ENCODE peak calls at places on chromosome 4, in seven cellular contexts. G is H1, B is HepG2, E is HCT116, C is GM12878, Z is IMR-90, O is K562. Y is an unnamed sample.

GRCh38 chr4:58543465-58543864 is 1433.3 kb upstream of the IGFBP7 start:
- DNase-seq in E (no peak), G (no peak), Z (no peak), C (no peak), O (no peak), B (no peak), Y (no peak)

GRCh38 chr4:1512081-1512737 is 106.0 kb upstream of the NKX1-1 start:
- DNase-seq in B (no peak), O (no peak), C (no peak), G (no peak), Z (no peak), E (no peak), Y (no peak)

GRCh38 chr4:125650557-125650956 is 335.8 kb downstream of the FAT4 start:
- DNase-seq in B (no peak), O (no peak), G (no peak), C (no peak), E (no peak), Z (peak), Y (no peak)

GRCh38 chr4:155780773-155781172 is 22.0 kb downstream of the GUCY1B1 start:
- DNase-seq in O (no peak), G (no peak), C (no peak), E (no peak), Z (peak), B (no peak), Y (no peak)

GRCh38 chr4:8390604-8391003 is 49.9 kb downstream of the ACOX3 start:
- DNase-seq in B (no peak), O (no peak), G (no peak), E (no peak), Z (no peak), C (no peak), Y (no peak)

GRCh38 chr4:138611721-138612120 is 369.6 kb upstream of the SLC7A11 start:
- DNase-seq in O (no peak), G (no peak), C (no peak), Z (no peak), E (no peak), B (no peak), Y (no peak)

GRCh38 chr4:174697164-174697563 is 131.9 kb downstream of the GLRA3 start:
- DNase-seq in O (no peak), G (no peak), B (no peak), C (no peak), Z (no peak), E (no peak), Y (no peak)

GRCh38 chr4:118865091-118865708 is 23.5 kb upstream of the SYNPO2 start:
- DNase-seq in B (peak), G (no peak), C (no peak), O (no peak), Z (peak), E (peak), Y (peak)

GRCh38 chr4:40585201-40585789 is 44.4 kb downstream of the RBM47 start:
- DNase-seq in B (no peak), O (no peak), C (no peak), E (no peak), G (no peak), Z (no peak), Y (no peak)

GRCh38 chr4:10093801-10094552 is 22.6 kb downstream of the WDR1 start:
- DNase-seq in C (no peak), O (no peak), G (no peak), Z (peak), E (no peak), B (no peak), Y (peak)

GRCh38 chr4:113871080-113871479 is 108.4 kb downstream of the ARSJ start:
- DNase-seq in O (no peak), Z (no peak), E (no peak), C (no peak), G (no peak), B (no peak), Y (no peak)

DNA sequence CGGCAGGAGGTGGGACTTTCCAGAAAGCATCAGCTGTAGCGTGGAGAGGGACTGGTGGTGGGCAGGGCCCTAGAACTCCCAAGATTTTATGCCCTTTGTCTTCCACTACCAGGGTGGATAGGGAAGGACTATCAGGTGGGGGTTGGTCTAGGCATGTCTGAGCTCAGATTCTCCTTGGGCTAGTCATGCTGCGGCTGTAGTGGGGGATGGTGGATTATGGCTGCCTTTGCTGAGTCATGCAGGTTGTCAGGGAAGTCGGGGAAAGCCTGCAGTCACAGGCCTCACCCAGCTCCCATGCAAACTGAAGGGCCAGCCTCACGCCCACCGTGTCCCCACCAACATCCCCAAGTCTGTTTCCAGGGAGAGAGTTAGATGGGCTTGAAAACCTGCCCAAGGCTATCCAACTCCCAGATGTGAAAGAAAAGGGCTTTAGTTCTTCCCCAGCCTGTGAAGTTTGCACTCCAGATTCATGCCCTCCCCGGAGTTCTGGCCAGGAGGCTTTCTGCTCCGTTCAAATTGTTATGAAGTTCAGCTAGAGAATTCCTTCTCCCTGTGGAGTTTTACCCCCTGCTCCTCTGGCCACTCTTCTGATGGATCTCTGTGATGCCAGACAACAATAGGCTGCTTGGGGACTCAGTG is 13.4 kb upstream of the MEPE start:
- DNase-seq in G (no peak), O (peak), B (peak), C (no peak), E (no peak), Z (peak), Y (no peak)
- H2AFZ ChIP-seq in G (peak), O (peak), B (no peak), C (no peak), E (peak), Z (peak), Y (no peak)

DNA sequence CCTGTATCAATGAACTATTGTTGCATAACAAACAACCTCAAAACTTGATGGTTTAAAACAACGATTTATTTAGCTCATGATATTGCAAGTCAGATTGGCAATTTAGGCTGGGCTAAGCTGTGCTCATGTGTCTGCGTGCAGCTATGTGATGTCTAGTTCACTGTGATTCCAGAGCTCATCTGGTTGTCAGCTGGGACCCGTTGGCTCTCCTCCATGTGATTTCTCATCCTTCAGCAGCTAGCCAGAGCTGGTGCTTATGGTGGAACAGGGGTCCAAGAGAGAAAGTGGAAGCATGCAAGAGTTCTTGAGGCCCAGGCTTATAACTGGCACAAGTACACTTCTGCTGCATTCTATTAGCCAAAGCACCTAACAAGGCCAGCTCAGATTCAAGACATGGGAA is 28.8 kb upstream of the TRPC3 start:
- DNase-seq in E (no peak), C (no peak), B (no peak), G (no peak), Z (peak), O (no peak), Y (no peak)
- TF ChIP-seq POLR2A in E (no peak), C (no peak), B (no peak), G (no peak), Z (no peak), O (no peak), Y (no peak)

GRCh38 chr4:2923141-2923551 is 40.1 kb downstream of the NOP14 start:
- DNase-seq in G (no peak), O (no peak), Z (peak), C (no peak), E (no peak), B (no peak), Y (no peak)
- H3K27ac ChIP-seq in G (peak), O (no peak), Z (peak), C (no peak), E (no peak), B (no peak), Y (no peak)

GRCh38 chr4:176758731-176759130 is 34.0 kb downstream of the VEGFC start:
- DNase-seq in B (no peak), Z (no peak), O (no peak), C (no peak), G (no peak), E (no peak), Y (no peak)
- H2AFZ ChIP-seq in B (no peak), Z (peak), O (no peak), C (no peak), G (no peak), E (no peak), Y (no peak)

GRCh38 chr4:38804654-38805295 is at the start of gene TLR1:
- DNase-seq in O (no peak), Z (peak), C (peak), G (no peak), B (peak), E (peak), Y (peak)
- TF ChIP-seq POLR2A in O (no peak), Z (no peak), C (no peak), G (no peak), B (no peak), E (no peak), Y (no peak)

DNA sequence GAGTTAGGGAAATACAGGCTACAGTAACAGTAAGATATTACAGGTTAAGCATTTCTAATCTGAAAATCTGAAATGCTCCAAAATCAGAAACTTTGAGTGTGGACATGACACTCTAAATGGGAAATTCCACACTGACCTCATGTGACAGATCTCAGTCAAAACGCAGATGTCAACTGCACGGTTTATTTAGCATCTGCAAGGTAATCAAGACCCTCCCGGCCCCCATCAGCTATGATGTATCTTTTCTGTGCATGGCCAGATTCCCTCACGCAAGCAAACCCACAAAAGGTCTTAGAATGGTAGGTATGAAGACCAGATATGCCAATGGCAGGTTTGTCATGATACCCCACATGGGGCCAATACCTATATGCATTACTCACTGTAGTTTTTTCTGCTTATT is 82.8 kb downstream of the COQ2 start:
- DNase-seq in B (no peak), C (no peak), G (no peak), Z (no peak), E (no peak), O (no peak), Y (no peak)
- H3K27ac ChIP-seq in B (no peak), C (no peak), G (no peak), Z (no peak), E (no peak), O (no peak), Y (no peak)

GRCh38 chr4:52728877-52729276 is 22.3 kb downstream of the ERVMER34-1 start:
- DNase-seq in B (no peak), G (no peak), Z (no peak), O (no peak), C (no peak), E (no peak), Y (peak)
- H2AFZ ChIP-seq in B (no peak), G (no peak), Z (no peak), O (no peak), C (no peak), E (no peak), Y (no peak)

GRCh38 chr4:16133406-16133805 is 49.6 kb upstream of the PROM1 start:
- DNase-seq in G (no peak), B (no peak), O (no peak), C (no peak), Z (no peak), E (no peak), Y (no peak)

GRCh38 chr4:16140520-16141249 is 56.9 kb upstream of the PROM1 start:
- DNase-seq in Z (peak), E (peak), C (no peak), B (peak), G (no peak), O (no peak), Y (peak)

GRCh38 chr4:16136771-16137170 is 52.9 kb upstream of the PROM1 start:
- DNase-seq in E (no peak), Z (no peak), O (no peak), G (no peak), B (no peak), C (no peak), Y (no peak)

GRCh38 chr4:16139066-16139945 is 55.5 kb upstream of the PROM1 start:
- DNase-seq in G (no peak), Z (no peak), O (no peak), C (no peak), B (no peak), E (no peak), Y (no peak)

GRCh38 chr4:16136321-16136720 is 52.5 kb upstream of the PROM1 start:
- DNase-seq in G (no peak), E (no peak), O (no peak), C (no peak), Z (no peak), B (no peak), Y (no peak)
- TF ChIP-seq POLR2A in G (no peak), E (no peak), O (no peak), C (no peak), Z (no peak), B (no peak), Y (no peak)